ENCODE peak calls at places on chromosomes 13 and 19, in ten cellular contexts. N is AG04450, Q is WTC11, B is AG10803, W is HCT116, C is brain microvascular endothelial cell, E is astrocyte of the spinal cord, S is heart right ventricle, X is HFF-Myc, U is endothelial cell. Z is an unnamed sample.

GRCh38 chr19:37933965-37934364 is 27.0 kb downstream of the SIPA1L3 start:
- DNase-seq in N (no peak), Q (no peak), B (peak), W (no peak), C (peak), E (peak), S (peak), X (no peak), U (no peak), Z (no peak)

GRCh38 chr13:68047889-68048288 is 817.8 kb upstream of the PCDH9 start:
- DNase-seq in N (no peak), Q (no peak), B (no peak), W (no peak), C (no peak), E (no peak), S (no peak), X (no peak), U (no peak), Z (no peak)

GRCh38 chr13:94858856-94859811 is 146.8 kb upstream of the SOX21 start:
- DNase-seq in N (no peak), Q (no peak), B (peak), W (no peak), C (peak), E (peak), S (peak), X (peak), U (peak), Z (no peak)

GRCh38 chr13:110680852-110681251 is 25.1 kb downstream of the CARS2 start:
- DNase-seq in N (no peak), Q (peak), B (no peak), W (peak), C (no peak), E (no peak), S (no peak), X (no peak), U (peak), Z (no peak)

GRCh38 chr13:80339578-80339840 is 1.4 kb downstream of the SPRY2 start:
- DNase-seq in N (no peak), Q (no peak), B (no peak), W (no peak), C (peak), E (peak), S (no peak), X (no peak), U (peak), Z (no peak)

GRCh38 chr13:43432948-43433347 is 353.8 kb downstream of the ENOX1 start:
- DNase-seq in N (no peak), Q (no peak), B (peak), W (no peak), C (no peak), E (no peak), S (peak), X (peak), U (no peak), Z (no peak)

GRCh38 chr19:44800461-44800860 is 8.4 kb upstream of the BCAM start:
- DNase-seq in N (peak), Q (peak), B (peak), W (no peak), C (peak), E (peak), S (peak), X (peak), U (peak), Z (peak)

GRCh38 chr13:29993716-29994488 is 143.5 kb upstream of the UBL3 start:
- DNase-seq in N (peak), Q (no peak), B (peak), W (no peak), C (peak), E (peak), S (no peak), X (no peak), U (no peak), Z (no peak)

GRCh38 chr13:51397262-51397933 is 55.4 kb downstream of the INTS6 start:
- DNase-seq in N (peak), Q (no peak), B (peak), W (no peak), C (peak), E (peak), S (no peak), X (peak), U (no peak), Z (no peak)

GRCh38 chr19:15113245-15114152 is 6.3 kb downstream of the SYDE1 start:
- DNase-seq in N (no peak), Q (peak), B (no peak), W (no peak), C (no peak), E (no peak), S (no peak), X (no peak), U (no peak), Z (no peak)

GRCh38 chr13:79423801-79424642 is 18.0 kb upstream of the RBM26 start:
- DNase-seq in N (peak), Q (no peak), B (peak), W (peak), C (no peak), E (peak), S (no peak), X (peak), U (no peak), Z (no peak)

GRCh38 chr13:21996049-21996448 is 325.2 kb downstream of the FGF9 start:
- DNase-seq in N (no peak), Q (no peak), B (no peak), W (no peak), C (no peak), E (no peak), S (no peak), X (no peak), U (no peak), Z (no peak)

GRCh38 chr13:76043882-76044281 is 407.8 kb downstream of the LMO7 start:
- DNase-seq in N (no peak), Q (no peak), B (no peak), W (no peak), C (no peak), E (no peak), S (no peak), X (no peak), U (no peak), Z (no peak)

GRCh38 chr19:944663-945241 is 18.9 kb downstream of the ARID3A start:
- DNase-seq in N (no peak), Q (no peak), B (no peak), W (no peak), C (no peak), E (no peak), S (no peak), X (no peak), U (no peak), Z (no peak)

GRCh38 chr13:76825415-76825814 is 60.8 kb downstream of the KCTD12 start:
- DNase-seq in N (no peak), Q (no peak), B (peak), W (no peak), C (peak), E (no peak), S (no peak), X (no peak), U (no peak), Z (no peak)

GRCh38 chr13:21674271-21675009 is 3.6 kb downstream of the FGF9 start:
- DNase-seq in N (no peak), Q (peak), B (no peak), W (no peak), C (no peak), E (no peak), S (peak), X (no peak), U (peak), Z (peak)

GRCh38 chr13:74891610-74892009 is 590.4 kb downstream of the TBC1D4 start:
- DNase-seq in N (peak), Q (no peak), B (no peak), W (no peak), C (peak), E (peak), S (no peak), X (peak), U (no peak), Z (no peak)

GRCh38 chr19:38718747-38719543 is 25.3 kb downstream of the CAPN12 start:
- DNase-seq in N (no peak), Q (peak), B (peak), W (no peak), C (peak), E (peak), S (peak), X (no peak), U (no peak), Z (no peak)

GRCh38 chr19:44653977-44654784 is 10.5 kb downstream of the PVR start:
- DNase-seq in N (no peak), Q (peak), B (peak), W (no peak), C (peak), E (peak), S (peak), X (no peak), U (peak), Z (peak)

GRCh38 chr13:49097374-49097773 is 121.7 kb downstream of the FNDC3A start:
- DNase-seq in N (peak), Q (no peak), B (peak), W (peak), C (peak), E (peak), S (no peak), X (no peak), U (no peak), Z (no peak)

GRCh38 chr13:41411536-41411935 is 45.8 kb upstream of the RGCC start:
- DNase-seq in N (peak), Q (peak), B (peak), W (peak), C (peak), E (peak), S (peak), X (no peak), U (peak), Z (no peak)

GRCh38 chr13:52842440-52842839 is 6.0 kb downstream of the PCDH8 start:
- DNase-seq in N (no peak), Q (no peak), B (no peak), W (no peak), C (no peak), E (no peak), S (no peak), X (no peak), U (no peak), Z (no peak)

GRCh38 chr19:12733369-12733896 is 1.1 kb downstream of the TRIR start:
- DNase-seq in N (no peak), Q (no peak), B (peak), W (no peak), C (no peak), E (no peak), S (no peak), X (no peak), U (no peak), Z (no peak)

GRCh38 chr19:4851551-4852290 is 15.7 kb downstream of the PLIN3 start:
- DNase-seq in N (no peak), Q (peak), B (peak), W (no peak), C (peak), E (peak), S (peak), X (no peak), U (peak), Z (peak)

GRCh38 chr19:34549833-34550232 is 68.3 kb downstream of the WTIP start:
- DNase-seq in N (no peak), Q (no peak), B (no peak), W (no peak), C (no peak), E (no peak), S (no peak), X (no peak), U (no peak), Z (no peak)

GRCh38 chr19:7914598-7915045 is at the start of gene TGFBR3L:
- DNase-seq in N (no peak), Q (no peak), B (no peak), W (no peak), C (no peak), E (no peak), S (no peak), X (no peak), U (no peak), Z (no peak)

GRCh38 chr19:11345122-11345752 is 831 bp downstream of the TMEM205 start:
- DNase-seq in N (no peak), Q (no peak), B (no peak), W (no peak), C (no peak), E (no peak), S (no peak), X (no peak), U (no peak), Z (no peak)

GRCh38 chr13:35157143-35157755 is 215.2 kb downstream of the NBEA start:
- DNase-seq in N (peak), Q (peak), B (peak), W (peak), C (peak), E (peak), S (peak), X (peak), U (peak), Z (peak)

GRCh38 chr19:5622465-5623396 is at the start of the genes SAFB and SAFB2:
- DNase-seq in N (peak), Q (peak), B (peak), W (peak), C (peak), E (peak), S (peak), X (peak), U (peak), Z (peak)

GRCh38 chr13:112837371-112838037 is 131.5 kb upstream of the MCF2L start:
- DNase-seq in N (no peak), Q (no peak), B (peak), W (no peak), C (no peak), E (no peak), S (peak), X (no peak), U (no peak), Z (no peak)

GRCh38 chr13:111630411-111630810 is 310.0 kb downstream of the TEX29 start:
- DNase-seq in N (no peak), Q (peak), B (no peak), W (no peak), C (no peak), E (no peak), S (no peak), X (no peak), U (no peak), Z (no peak)

GRCh38 chr19:1004803-1005664 is 4.8 kb downstream of the GRIN3B start:
- DNase-seq in N (no peak), Q (no peak), B (no peak), W (no peak), C (no peak), E (no peak), S (no peak), X (no peak), U (no peak), Z (no peak)

GRCh38 chr13:81488021-81488420 is 1147.1 kb upstream of the SPRY2 start:
- DNase-seq in N (no peak), Q (no peak), B (no peak), W (no peak), C (no peak), E (no peak), S (no peak), X (no peak), U (no peak), Z (no peak)

GRCh38 chr13:81493144-81493543 is 1152.2 kb upstream of the SPRY2 start:
- DNase-seq in N (no peak), Q (no peak), B (no peak), W (no peak), C (no peak), E (no peak), S (no peak), X (no peak), U (no peak), Z (no peak)

DNA sequence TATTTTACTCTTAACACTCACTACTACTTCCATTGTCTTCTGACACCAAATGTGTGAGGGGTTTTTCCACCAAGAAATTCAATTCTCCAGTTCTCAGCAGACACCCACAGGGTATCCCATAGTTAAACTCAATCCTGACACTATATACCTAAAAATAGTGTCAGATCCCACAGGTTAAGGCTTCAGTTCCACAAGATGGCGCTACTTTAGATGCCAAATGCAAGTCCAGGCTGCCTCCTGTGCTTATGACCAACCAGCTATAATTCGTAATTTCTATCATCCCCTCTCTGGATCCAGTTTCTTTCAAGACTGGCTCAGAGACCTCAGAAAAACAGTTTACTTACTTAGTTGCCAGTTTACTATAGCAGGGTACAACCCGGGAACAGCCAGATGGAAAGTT is 1146.2 kb upstream of the SPRY2 start:
- DNase-seq in N (no peak), Q (peak), B (no peak), W (peak), C (peak), E (peak), S (no peak), X (no peak), U (peak), Z (no peak)
- TF ChIP-seq CTCF in N (no peak), Q (peak), B (no peak), W (peak), C (peak), E (peak), S (no peak), X (peak), U (peak), Z (peak)

GRCh38 chr13:33057019-33057785 is 41.0 kb downstream of the KL start:
- DNase-seq in N (no peak), Q (no peak), B (peak), W (no peak), C (peak), E (peak), S (peak), X (no peak), U (peak), Z (no peak)
- TF ChIP-seq CTCF in N (peak), Q (peak), B (peak), W (no peak), C (peak), E (peak), S (peak), X (peak), U (peak), Z (peak)

DNA sequence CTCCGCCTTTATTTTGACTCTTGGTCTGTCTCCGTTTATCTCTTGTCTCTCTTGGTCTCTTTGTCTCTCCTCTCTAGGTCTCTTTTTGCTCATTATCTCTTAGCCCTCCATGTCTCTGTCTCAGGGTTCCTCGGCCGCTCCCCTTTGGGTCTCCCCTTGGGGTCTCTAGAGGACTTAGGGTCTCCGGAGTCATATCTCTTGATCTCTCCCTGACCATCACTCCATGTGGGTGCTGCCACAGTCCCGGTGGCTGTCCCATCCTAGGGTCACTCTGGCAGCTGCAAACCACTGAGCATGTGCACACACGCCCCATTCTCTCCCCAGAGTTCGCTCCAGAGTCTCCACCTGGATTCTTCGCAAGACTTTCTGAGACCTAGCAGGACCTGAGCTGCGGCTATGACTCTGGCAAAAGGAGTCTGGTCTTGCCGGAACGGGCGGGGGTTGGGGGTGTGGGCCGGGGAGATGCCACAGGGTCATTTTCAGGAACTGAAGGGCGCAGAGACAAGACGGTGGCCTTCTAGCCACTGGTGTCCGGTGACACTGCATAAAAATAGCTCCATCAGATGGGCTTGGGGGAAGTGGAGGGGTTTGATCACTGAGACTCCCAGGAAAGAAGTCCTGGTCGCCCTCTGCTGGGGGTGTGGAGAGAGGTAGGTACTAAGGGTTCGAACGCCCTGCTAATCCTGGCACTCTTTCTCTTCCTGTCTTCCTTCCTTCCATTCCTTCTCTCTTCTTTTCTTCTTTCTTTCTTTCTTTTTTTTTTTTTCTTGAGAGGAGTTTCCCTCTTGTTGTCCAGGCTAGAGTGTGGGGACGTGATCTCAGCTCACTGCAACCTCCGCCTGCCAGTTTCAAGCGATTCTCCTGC is 1.2 kb upstream of the KCNA7 start:
- DNase-seq in N (no peak), Q (peak), B (no peak), W (peak), C (no peak), E (no peak), S (no peak), X (no peak), U (no peak), Z (no peak)
- TF ChIP-seq CTCF in N (peak), Q (no peak), B (peak), W (peak), C (peak), E (peak), S (peak), X (peak), U (no peak), Z (peak)

GRCh38 chr13:84864341-84864740 is 934.9 kb downstream of the SLITRK6 start:
- DNase-seq in N (no peak), Q (no peak), B (no peak), W (no peak), C (no peak), E (no peak), S (no peak), X (no peak), U (no peak), Z (no peak)

GRCh38 chr13:84867246-84867645 is 932.0 kb downstream of the SLITRK6 start:
- DNase-seq in N (no peak), Q (no peak), B (no peak), W (no peak), C (no peak), E (no peak), S (no peak), X (no peak), U (no peak), Z (no peak)

GRCh38 chr13:84873951-84874350 is 925.3 kb downstream of the SLITRK6 start:
- DNase-seq in N (no peak), Q (no peak), B (no peak), W (no peak), C (no peak), E (no peak), S (no peak), X (no peak), U (no peak), Z (no peak)

GRCh38 chr13:84870190-84870589 is 929.0 kb downstream of the SLITRK6 start:
- DNase-seq in N (no peak), Q (peak), B (no peak), W (no peak), C (no peak), E (no peak), S (no peak), X (no peak), U (no peak), Z (no peak)
- TF ChIP-seq CTCF in N (peak), Q (no peak), B (no peak), W (no peak), C (peak), E (peak), S (no peak), X (no peak), U (no peak), Z (peak)

GRCh38 chr19:6837525-6837924 is 49.9 kb upstream of the ADGRE1 start:
- DNase-seq in N (no peak), Q (no peak), B (no peak), W (no peak), C (no peak), E (no peak), S (no peak), X (no peak), U (no peak), Z (no peak)

GRCh38 chr19:6832412-6832811 is 55.0 kb upstream of the ADGRE1 start:
- DNase-seq in N (no peak), Q (no peak), B (no peak), W (no peak), C (no peak), E (no peak), S (no peak), X (no peak), U (no peak), Z (no peak)

GRCh38 chr19:6835501-6835900 is 51.9 kb upstream of the ADGRE1 start:
- DNase-seq in N (no peak), Q (no peak), B (no peak), W (no peak), C (no peak), E (no peak), S (no peak), X (no peak), U (no peak), Z (no peak)

GRCh38 chr19:6834433-6834832 is 52.9 kb upstream of the ADGRE1 start:
- DNase-seq in N (no peak), Q (no peak), B (no peak), W (no peak), C (no peak), E (no peak), S (no peak), X (no peak), U (no peak), Z (no peak)

DNA sequence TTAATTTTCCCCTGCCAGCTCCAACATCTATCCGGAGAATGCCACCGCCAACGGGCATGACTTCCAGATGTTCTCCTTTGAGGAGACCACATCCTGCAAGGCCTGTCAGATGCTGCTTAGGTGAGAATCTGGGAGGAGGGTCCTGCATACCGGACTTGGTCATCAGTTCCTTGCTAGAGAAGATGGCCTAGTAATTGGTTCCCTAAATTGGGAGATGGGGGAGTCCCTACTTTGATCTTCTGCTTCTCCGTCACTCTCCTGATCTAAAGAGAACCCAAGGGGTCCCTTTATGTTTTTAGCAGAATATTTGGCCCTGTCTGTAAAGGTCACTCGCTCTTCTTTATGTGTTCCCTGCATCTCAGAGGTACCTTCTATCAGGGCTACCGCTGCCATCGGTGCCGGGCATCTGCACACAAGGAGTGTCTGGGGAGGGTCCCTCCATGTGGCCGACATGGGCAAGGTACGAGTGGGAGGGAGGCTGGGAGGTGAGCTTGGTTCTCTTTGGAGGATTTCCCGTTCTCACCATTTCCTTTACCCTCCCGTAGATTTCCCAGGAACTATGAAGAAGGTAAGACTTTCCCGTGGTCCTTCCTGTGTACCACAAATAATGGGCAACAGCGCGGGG is 54.1 kb upstream of the ADGRE1 start:
- DNase-seq in N (no peak), Q (no peak), B (no peak), W (no peak), C (no peak), E (no peak), S (no peak), X (no peak), U (no peak), Z (no peak)
- TF ChIP-seq CTCF in N (no peak), Q (no peak), B (no peak), W (no peak), C (no peak), E (no peak), S (no peak), X (no peak), U (no peak), Z (no peak)

Z was measured in progenitor cell of endocrine pancreas.